ENCODE peak calls at places on chromosome 13, in seven cellular contexts. F is OCI-LY7, G is testis, B is mesenchymal stem cell, A is PC-3, U is dorsolateral prefrontal cortex, Q is aorta. T is an unnamed sample.
A peak's percentile ranks its signal among the peaks of the same experiment; 100 is the strongest.

GRCh38 chr13:50576156-50576555 is 267.3 kb downstream of the DLEU7 start:
- DNase-seq in F (no peak), G (no peak), B (no peak), A (peak; percentile 59), U (no peak), Q (no peak), T (no peak)

GRCh38 chr13:48560657-48561337 is 27.9 kb upstream of the RCBTB2 start:
- DNase-seq in F (no peak), G (no peak), B (no peak), A (no peak), U (no peak), Q (no peak), T (no peak)

GRCh38 chr13:72430923-72431322 is 296.5 kb downstream of the MZT1 start:
- DNase-seq in F (no peak), G (no peak), B (no peak), A (no peak), U (no peak), Q (no peak), T (no peak)

GRCh38 chr13:59086147-59086546 is 1077.6 kb downstream of the DIAPH3 start:
- DNase-seq in F (no peak), G (no peak), B (peak; percentile 80), A (peak; percentile 62), U (no peak), Q (no peak), T (no peak)

GRCh38 chr13:22039961-22040360 is 369.1 kb downstream of the FGF9 start:
- DNase-seq in F (no peak), G (no peak), B (no peak), A (no peak), U (no peak), Q (no peak), T (no peak)

GRCh38 chr13:38763446-38764381 is 76.8 kb downstream of the FREM2 start:
- DNase-seq in F (peak; percentile 2), G (peak; percentile 20), B (peak; percentile 40), A (peak; percentile 44), U (no peak), Q (no peak), T (no peak)

GRCh38 chr13:83880275-83881027 is 1.8 kb downstream of the SLITRK1 start:
- DNase-seq in F (no peak), G (no peak), B (no peak), A (no peak), U (no peak), Q (no peak), T (no peak)

GRCh38 chr13:20051366-20051765 is 92.8 kb downstream of the ZMYM2 start:
- DNase-seq in F (no peak), G (no peak), B (no peak), A (no peak), U (no peak), Q (no peak), T (no peak)

GRCh38 chr13:50080856-50081105 is 65.5 kb downstream of the KCNRG start:
- DNase-seq in F (no peak), G (no peak), B (no peak), A (no peak), U (no peak), Q (no peak), T (no peak)

GRCh38 chr13:101703838-101704237 is 251.4 kb downstream of the ITGBL1 start:
- DNase-seq in F (no peak), G (no peak), B (no peak), A (peak; percentile 4), U (no peak), Q (no peak), T (no peak)

GRCh38 chr13:21014139-21014665 is 47.2 kb downstream of the LATS2 start:
- DNase-seq in F (no peak), G (no peak), B (no peak), A (no peak), U (no peak), Q (no peak), T (no peak)

GRCh38 chr13:60654405-60654804 is 257.4 kb downstream of the TDRD3 start:
- DNase-seq in F (no peak), G (peak; percentile 52), B (peak; percentile 0), A (peak; percentile 60), U (peak; percentile 62), Q (peak; percentile 42), T (no peak)

GRCh38 chr13:51542358-51542972 is 41.8 kb upstream of the WDFY2 start:
- DNase-seq in F (no peak), G (no peak), B (peak; percentile 35), A (no peak), U (no peak), Q (no peak), T (no peak)

GRCh38 chr13:101453784-101454201 is 1.3 kb downstream of the ITGBL1 start:
- DNase-seq in F (no peak), G (peak; percentile 20), B (no peak), A (peak; percentile 81), U (no peak), Q (peak; percentile 53), T (no peak)

GRCh38 chr13:104181526-104182231 is 1115.5 kb upstream of the SLC10A2 start:
- DNase-seq in F (no peak), G (no peak), B (no peak), A (no peak), U (no peak), Q (no peak), T (no peak)

GRCh38 chr13:80168089-80168850 is 172.7 kb downstream of the SPRY2 start:
- DNase-seq in F (no peak), G (no peak), B (peak; percentile 46), A (no peak), U (no peak), Q (no peak), T (no peak)

GRCh38 chr13:49220856-49221614 is 897 bp downstream of the MLNR start:
- DNase-seq in F (no peak), G (no peak), B (no peak), A (no peak), U (no peak), Q (no peak), T (no peak)

DNA sequence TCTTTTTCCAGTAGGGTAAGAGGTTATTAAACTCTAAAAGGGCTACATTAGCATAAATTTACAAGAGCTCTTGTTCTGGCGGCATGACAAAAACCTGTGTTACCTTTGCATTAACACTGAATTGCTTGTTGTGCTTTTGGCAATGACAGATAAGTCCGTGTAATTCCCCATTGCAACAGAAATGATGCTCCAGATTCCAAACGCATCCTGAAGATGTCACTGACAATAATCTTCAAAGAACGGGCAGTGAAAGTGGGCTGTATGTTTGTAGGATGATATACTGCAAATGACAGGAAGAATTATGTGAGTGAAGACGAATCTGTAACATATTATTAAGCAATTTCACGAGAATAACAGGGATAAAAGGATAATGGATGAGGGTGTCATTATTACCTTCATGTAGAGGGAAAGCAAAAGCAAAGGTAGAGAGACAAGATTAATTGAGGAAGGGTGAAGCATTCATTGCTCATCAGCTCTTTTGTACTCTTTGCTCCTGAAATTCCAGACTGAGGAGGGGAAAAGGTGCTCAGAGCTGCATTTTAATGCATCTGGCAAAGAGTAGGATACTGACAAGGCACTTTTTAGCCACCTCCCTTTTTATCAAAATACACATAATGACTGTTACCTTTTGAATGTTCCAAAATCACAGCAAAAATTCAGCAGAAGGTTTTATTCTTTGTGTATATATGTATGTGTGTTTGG is 38.5 kb upstream of the MAB21L1 start:
- DNase-seq in F (no peak), G (no peak), B (no peak), A (peak; percentile 4), U (no peak), Q (no peak), T (no peak)
- H3K4me3 ChIP-seq in F (no peak overlapping the region), G (no peak overlapping the region), B (no peak overlapping the region), A (no peak overlapping the region), U (no peak overlapping the region), Q (no peak overlapping the region), T (no peak overlapping the region)

GRCh38 chr13:41461527-41462124 is 4.3 kb downstream of the RGCC start:
- DNase-seq in F (peak; percentile 97), G (no peak), B (no peak), A (no peak), U (no peak), Q (no peak), T (no peak)

GRCh38 chr13:41463823-41464602 is 6.7 kb downstream of the RGCC start:
- DNase-seq in F (peak; percentile 77), G (no peak), B (no peak), A (no peak), U (no peak), Q (no peak), T (no peak)

GRCh38 chr13:41460930-41461329 is 3.6 kb downstream of the RGCC start:
- DNase-seq in F (no peak), G (no peak), B (no peak), A (no peak), U (no peak), Q (no peak), T (no peak)

GRCh38 chr13:41459754-41460111 is 2.4 kb downstream of the RGCC start:
- DNase-seq in F (peak; percentile 58), G (no peak), B (no peak), A (no peak), U (no peak), Q (no peak), T (no peak)

DNA sequence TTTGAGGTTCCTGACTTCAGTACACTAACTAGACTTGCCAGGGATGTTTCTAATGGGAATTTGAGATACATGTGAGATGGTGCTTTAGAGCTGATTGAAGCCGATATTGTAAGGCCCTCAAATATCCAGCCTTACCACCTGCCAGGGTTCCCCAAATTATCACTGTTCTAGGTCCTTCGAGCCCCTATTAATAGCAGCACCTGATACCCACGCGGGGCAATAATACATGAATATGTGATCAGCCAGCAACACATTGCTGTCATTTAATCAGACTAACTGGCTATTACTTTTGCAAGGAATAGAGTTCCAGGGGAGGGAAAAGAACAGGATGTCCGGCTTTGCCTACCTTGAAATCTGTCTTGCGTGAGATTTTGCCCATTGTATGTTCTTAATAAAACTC is 5.1 kb downstream of the RGCC start:
- DNase-seq in F (peak; percentile 20), G (no peak), B (no peak), A (no peak), U (no peak), Q (no peak), T (no peak)
- H3K27ac ChIP-seq in F (peak overlapping the region; percentile 95), G (no peak overlapping the region), B (no peak overlapping the region), A (no peak overlapping the region), U (peak overlapping the region; percentile 90), Q (no peak overlapping the region), T (no peak overlapping the region)

GRCh38 chr13:112979406-112979902 is 10.4 kb downstream of the MCF2L start:
- DNase-seq in F (no peak), G (no peak), B (no peak), A (no peak), U (no peak), Q (no peak), T (no peak)
- H3K4me3 ChIP-seq in F (no peak overlapping the region), G (no peak overlapping the region), B (no peak overlapping the region), A (no peak overlapping the region), U (peak overlapping the region; percentile 42), Q (no peak overlapping the region), T (peak overlapping the region; percentile 56)

GRCh38 chr13:97238883-97239282 is 16.8 kb downstream of the MBNL2 start:
- DNase-seq in F (no peak), G (no peak), B (no peak), A (no peak), U (no peak), Q (no peak), T (no peak)

GRCh38 chr13:97239306-97239705 is 17.2 kb downstream of the MBNL2 start:
- DNase-seq in F (no peak), G (no peak), B (no peak), A (no peak), U (no peak), Q (no peak), T (no peak)

GRCh38 chr13:97240789-97241734 is 18.9 kb downstream of the MBNL2 start:
- DNase-seq in F (no peak), G (no peak), B (no peak), A (no peak), U (no peak), Q (no peak), T (no peak)

GRCh38 chr13:97241761-97242160 is 19.6 kb downstream of the MBNL2 start:
- DNase-seq in F (no peak), G (no peak), B (no peak), A (no peak), U (no peak), Q (no peak), T (no peak)

GRCh38 chr13:97239943-97240788 is 18.0 kb downstream of the MBNL2 start:
- DNase-seq in F (no peak), G (no peak), B (no peak), A (no peak), U (no peak), Q (no peak), T (no peak)
- H3K27ac ChIP-seq in F (no peak overlapping the region), G (peak overlapping the region; percentile 78), B (peak overlapping the region; percentile 66), A (no peak overlapping the region), U (peak overlapping the region; percentile 99), Q (no peak overlapping the region), T (peak overlapping the region; percentile 84)

T was measured in coronary artery.